ENCODE peak calls at places on chromosomes 11 and 22, in seven cellular contexts. C, I, E, U, N, A and B are unnamed samples.

GRCh38 chr11:61910473-61911123 is 6.8 kb downstream of the RAB3IL1 start:
- DNase-seq in C (no peak), I (no peak), E (no peak), U (no peak), N (no peak), A (no peak), B (no peak)

GRCh38 chr11:27025312-27025955 is 15.2 kb upstream of the BBOX1 start:
- DNase-seq in C (no peak), I (no peak), E (no peak), U (no peak), N (peak), A (no peak), B (no peak)

GRCh38 chr11:2700415-2701211 is 819 bp upstream of the KCNQ1OT1 start:
- DNase-seq in C (peak), I (peak), E (peak), U (peak), N (peak), A (no peak), B (peak)

GRCh38 chr11:67288198-67288451 is 978 bp upstream of the ANKRD13D start:
- DNase-seq in C (no peak), I (no peak), E (no peak), U (no peak), N (no peak), A (no peak), B (no peak)

GRCh38 chr11:68256331-68256741 is 15.4 kb downstream of the C11orf24 start:
- DNase-seq in C (no peak), I (no peak), E (no peak), U (peak), N (peak), A (no peak), B (peak)

GRCh38 chr11:66987158-66987620 is 12.1 kb downstream of the C11orf86 start:
- DNase-seq in C (no peak), I (no peak), E (no peak), U (peak), N (no peak), A (peak), B (no peak)

GRCh38 chr11:34650528-34650927 is 29.6 kb downstream of the EHF start:
- DNase-seq in C (peak), I (no peak), E (peak), U (no peak), N (no peak), A (no peak), B (no peak)

GRCh38 chr22:40443675-40444482 is 73.5 kb downstream of the SGSM3 start:
- DNase-seq in C (no peak), I (no peak), E (no peak), U (no peak), N (no peak), A (no peak), B (no peak)

GRCh38 chr11:36388086-36388485 is 92.0 kb downstream of the PRR5L start:
- DNase-seq in C (no peak), I (no peak), E (no peak), U (no peak), N (no peak), A (no peak), B (no peak)

GRCh38 chr22:43443072-43443471 is 31.3 kb downstream of the MPPED1 start:
- DNase-seq in C (no peak), I (no peak), E (no peak), U (no peak), N (no peak), A (no peak), B (no peak)

GRCh38 chr11:12642040-12642439 is 32.2 kb upstream of the TEAD1 start:
- DNase-seq in C (peak), I (no peak), E (no peak), U (no peak), N (peak), A (no peak), B (no peak)

GRCh38 chr11:60172011-60172410 is 10.9 kb downstream of the MS4A6A start:
- DNase-seq in C (no peak), I (no peak), E (no peak), U (no peak), N (no peak), A (no peak), B (no peak)

GRCh38 chr11:109071712-109072524 is 350.1 kb upstream of the C11orf87 start:
- DNase-seq in C (peak), I (no peak), E (peak), U (no peak), N (no peak), A (no peak), B (no peak)

GRCh38 chr22:17198188-17199130 is 20.8 kb downstream of the ADA2 start:
- DNase-seq in C (peak), I (no peak), E (no peak), U (peak), N (no peak), A (peak), B (peak)

GRCh38 chr22:35785181-35785923 is 67.7 kb downstream of the APOL5 start:
- DNase-seq in C (peak), I (no peak), E (no peak), U (no peak), N (no peak), A (no peak), B (no peak)

GRCh38 chr11:73582636-73583035 is 15.3 kb downstream of the FAM168A start:
- DNase-seq in C (no peak), I (no peak), E (no peak), U (no peak), N (no peak), A (no peak), B (no peak)

GRCh38 chr11:31437742-31438435 is 68.2 kb downstream of the DNAJC24 start:
- DNase-seq in C (peak), I (peak), E (no peak), U (no peak), N (no peak), A (no peak), B (no peak)

GRCh38 chr11:46305295-46305694 is 27.8 kb downstream of the CREB3L1 start:
- DNase-seq in C (no peak), I (no peak), E (no peak), U (no peak), N (peak), A (no peak), B (no peak)

GRCh38 chr11:71420455-71421241 is 27.5 kb downstream of the DHCR7 start:
- DNase-seq in C (peak), I (peak), E (peak), U (peak), N (peak), A (peak), B (peak)

GRCh38 chr11:62245271-62245753 is 3.3 kb downstream of the SCGB1D2 start:
- DNase-seq in C (peak), I (peak), E (no peak), U (peak), N (peak), A (peak), B (peak)

GRCh38 chr11:5046226-5046625 is at the start of gene OR52J3:
- DNase-seq in C (no peak), I (no peak), E (no peak), U (no peak), N (no peak), A (no peak), B (no peak)

GRCh38 chr11:15434529-15434928 is 319.8 kb downstream of the INSC start:
- DNase-seq in C (no peak), I (no peak), E (no peak), U (no peak), N (no peak), A (no peak), B (no peak)

GRCh38 chr11:1881442-1882264 is 10.0 kb downstream of the PRR33 start:
- DNase-seq in C (no peak), I (no peak), E (no peak), U (no peak), N (no peak), A (no peak), B (no peak)

GRCh38 chr11:2802389-2803185 is 83.0 kb downstream of the CDKN1C start:
- DNase-seq in C (no peak), I (no peak), E (no peak), U (no peak), N (no peak), A (peak), B (no peak)

GRCh38 chr11:2089536-2090165 is 49.5 kb downstream of the IGF2 start:
- DNase-seq in C (peak), I (peak), E (peak), U (peak), N (peak), A (peak), B (peak)

GRCh38 chr11:117621226-117621625 is 175.8 kb downstream of the DSCAML1 start:
- DNase-seq in C (no peak), I (peak), E (no peak), U (peak), N (no peak), A (no peak), B (no peak)

GRCh38 chr11:13283636-13284035 is 6.0 kb downstream of the BMAL1 start:
- DNase-seq in C (no peak), I (no peak), E (no peak), U (no peak), N (no peak), A (peak), B (peak)

GRCh38 chr11:85815186-85815911 is 4.4 kb upstream of the SYTL2 start:
- DNase-seq in C (peak), I (no peak), E (no peak), U (no peak), N (no peak), A (no peak), B (no peak)

GRCh38 chr22:16808744-16809143 is 16.5 kb downstream of the XKR3 start:
- DNase-seq in C (no peak), I (no peak), E (no peak), U (peak), N (no peak), A (no peak), B (no peak)

GRCh38 chr22:43658823-43659222 is 153.3 kb downstream of the EFCAB6 start:
- DNase-seq in C (no peak), I (no peak), E (no peak), U (no peak), N (no peak), A (peak), B (peak)

GRCh38 chr11:79437274-79437980 is 3.4 kb downstream of the TENM4 start:
- DNase-seq in C (peak), I (no peak), E (peak), U (no peak), N (no peak), A (peak), B (peak)

GRCh38 chr11:2885017-2885675 is 429 bp downstream of the CDKN1C start:
- DNase-seq in C (peak), I (no peak), E (peak), U (peak), N (no peak), A (no peak), B (peak)

GRCh38 chr11:93585758-93586157 is 42.6 kb upstream of the SMCO4 start:
- DNase-seq in C (peak), I (no peak), E (no peak), U (no peak), N (no peak), A (no peak), B (peak)

GRCh38 chr11:134751825-134752224 is 339.8 kb upstream of the B3GAT1 start:
- DNase-seq in C (no peak), I (no peak), E (no peak), U (no peak), N (no peak), A (no peak), B (no peak)

GRCh38 chr11:125777309-125777708 is 1.3 kb downstream of the PATE2 start:
- DNase-seq in C (peak), I (no peak), E (no peak), U (no peak), N (no peak), A (no peak), B (no peak)

GRCh38 chr22:29658171-29658570 is 54.7 kb downstream of the NF2 start:
- DNase-seq in C (no peak), I (no peak), E (no peak), U (no peak), N (no peak), A (no peak), B (no peak)

GRCh38 chr22:38842512-38843200 is 1.2 kb downstream of the NPTXR start:
- DNase-seq in C (no peak), I (no peak), E (no peak), U (peak), N (no peak), A (no peak), B (no peak)
- TF ChIP-seq EZH2 in C (peak), I (peak), E (no peak), U (no peak), N (no peak), A (peak), B (peak)

GRCh38 chr22:41745968-41746367 is 46.7 kb downstream of the MEI1 start:
- DNase-seq in C (no peak), I (no peak), E (no peak), U (no peak), N (no peak), A (no peak), B (no peak)
- H3K9ac ChIP-seq in C (no peak), I (no peak), E (peak), U (no peak), N (no peak), A (no peak), B (no peak)

GRCh38 chr22:45082795-45083194 is 73.0 kb upstream of the PHF21B start:
- DNase-seq in C (no peak), I (no peak), E (no peak), U (peak), N (no peak), A (peak), B (peak)

GRCh38 chr22:45073064-45073463 is 63.3 kb upstream of the PHF21B start:
- DNase-seq in C (no peak), I (no peak), E (no peak), U (no peak), N (no peak), A (no peak), B (no peak)

GRCh38 chr22:45077286-45077685 is 67.5 kb upstream of the PHF21B start:
- DNase-seq in C (no peak), I (no peak), E (no peak), U (no peak), N (no peak), A (no peak), B (peak)

GRCh38 chr22:45072322-45072903 is 62.6 kb upstream of the PHF21B start:
- DNase-seq in C (peak), I (no peak), E (no peak), U (peak), N (no peak), A (peak), B (peak)

GRCh38 chr22:45077826-45078334 is 68.1 kb upstream of the PHF21B start:
- DNase-seq in C (no peak), I (no peak), E (no peak), U (no peak), N (no peak), A (no peak), B (no peak)
- TF ChIP-seq EZH2 in C (no peak), I (no peak), E (no peak), U (no peak), N (no peak), A (no peak), B (no peak)

DNA sequence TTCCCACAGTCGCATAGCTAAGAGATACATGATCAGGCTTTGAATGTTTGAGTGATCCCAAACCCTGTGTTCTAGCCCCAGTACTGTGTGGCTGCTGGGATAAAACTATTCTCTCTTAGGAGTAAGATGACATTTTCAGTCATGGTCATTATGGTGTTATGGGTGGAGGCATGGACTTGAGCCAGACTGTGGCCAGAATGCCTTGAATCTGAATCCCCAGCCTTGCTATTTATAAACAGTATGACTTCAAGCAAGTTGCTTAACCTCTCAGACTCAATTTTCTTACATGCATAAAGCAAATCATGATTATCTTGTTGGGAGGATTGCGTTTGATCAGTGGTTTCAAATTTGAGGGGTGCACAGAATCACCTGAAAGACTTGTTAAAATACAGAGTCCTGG is 571.6 kb downstream of the METTL15 start:
- DNase-seq in C (peak), I (no peak), E (no peak), U (no peak), N (no peak), A (no peak), B (no peak)
- H3K9ac ChIP-seq in C (no peak), I (no peak), E (no peak), U (no peak), N (no peak), A (no peak), B (no peak)

DNA sequence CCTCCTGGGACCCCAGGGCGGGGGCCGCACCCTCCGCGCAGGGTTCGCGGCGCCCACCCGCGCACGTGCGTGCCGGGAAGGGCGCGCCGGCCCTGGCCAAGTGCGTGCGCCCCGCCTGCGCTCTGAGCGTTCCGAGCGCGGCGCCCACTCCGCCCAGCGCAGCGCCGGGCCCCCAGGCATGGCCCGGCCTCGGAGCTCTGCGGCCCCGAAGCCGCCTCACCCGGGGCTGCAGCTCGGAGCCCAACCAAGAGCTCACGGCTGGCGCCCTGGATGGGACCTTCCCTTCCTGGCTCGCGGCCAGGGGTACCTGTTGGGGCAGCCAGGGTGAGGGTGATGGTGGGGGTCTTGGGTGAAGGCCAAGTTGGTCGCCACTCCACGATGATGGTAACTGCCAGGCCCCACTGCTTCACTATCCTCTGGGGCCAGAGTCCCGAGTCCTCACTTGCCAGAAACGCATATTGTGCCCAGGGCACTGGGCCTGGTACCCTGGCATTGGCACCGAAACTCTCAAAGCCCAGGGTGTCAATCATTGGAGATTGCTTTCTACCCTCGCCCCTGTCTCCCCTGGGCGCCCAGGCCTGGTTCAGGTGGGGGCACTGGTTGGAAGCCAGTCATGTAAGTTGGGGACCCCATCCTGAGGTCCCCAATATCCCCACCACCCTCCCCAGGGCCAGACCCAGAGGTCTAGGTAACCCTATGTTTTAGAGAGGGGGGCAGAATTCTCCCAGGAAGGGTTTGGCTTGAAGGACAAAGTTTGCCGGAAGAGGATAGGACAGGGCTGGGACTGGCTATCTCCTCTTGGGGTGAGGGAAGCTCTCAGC is 889 bp downstream of the ANO1 start:
- DNase-seq in C (no peak), I (no peak), E (no peak), U (no peak), N (no peak), A (peak), B (peak)
- TF ChIP-seq EZH2 in C (peak), I (no peak), E (no peak), U (no peak), N (no peak), A (peak), B (peak)

GRCh38 chr11:123525511-123525918 is 95.4 kb downstream of the GRAMD1B start:
- DNase-seq in C (no peak), I (no peak), E (no peak), U (no peak), N (no peak), A (no peak), B (peak)
- H3K9ac ChIP-seq in C (no peak), I (no peak), E (no peak), U (no peak), N (no peak), A (no peak), B (no peak)

GRCh38 chr11:65786786-65787636 is at the start of gene OVOL1:
- DNase-seq in C (no peak), I (no peak), E (no peak), U (no peak), N (no peak), A (peak), B (peak)
- TF ChIP-seq EZH2 in C (peak), I (no peak), E (peak), U (no peak), N (peak), A (no peak), B (peak)

GRCh38 chr22:38232196-38232595 is 30.4 kb downstream of the MAFF start:
- DNase-seq in C (no peak), I (no peak), E (no peak), U (no peak), N (no peak), A (no peak), B (no peak)

GRCh38 chr22:38233427-38233826 is 31.6 kb downstream of the MAFF start:
- DNase-seq in C (no peak), I (no peak), E (no peak), U (no peak), N (no peak), A (no peak), B (no peak)

GRCh38 chr22:38228873-38229740 is 27.3 kb downstream of the MAFF start:
- DNase-seq in C (peak), I (no peak), E (no peak), U (no peak), N (peak), A (no peak), B (no peak)

GRCh38 chr22:38230108-38230825 is 28.5 kb downstream of the MAFF start:
- DNase-seq in C (no peak), I (peak), E (no peak), U (peak), N (peak), A (no peak), B (peak)

DNA sequence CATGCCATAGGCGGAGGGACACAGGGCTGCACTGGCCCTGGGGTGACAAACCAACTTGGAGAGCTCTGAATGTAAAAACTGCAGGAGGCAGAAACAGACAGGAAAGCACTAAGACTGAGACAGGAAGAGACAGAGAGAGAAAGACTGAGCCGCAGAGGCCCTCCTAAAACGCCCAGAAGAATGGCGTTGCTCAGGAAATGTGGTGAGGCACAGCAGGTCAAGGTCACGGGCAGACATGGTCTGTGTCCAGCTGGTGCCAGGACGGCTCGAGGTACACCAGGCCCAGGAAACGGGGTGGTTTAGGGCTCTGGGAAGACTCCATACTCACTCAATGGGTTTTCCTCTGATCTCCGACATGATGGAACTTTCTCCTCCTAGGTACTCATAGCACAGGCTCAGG is 29.1 kb downstream of the MAFF start:
- DNase-seq in C (no peak), I (no peak), E (no peak), U (no peak), N (no peak), A (no peak), B (no peak)
- H3K9ac ChIP-seq in C (no peak), I (no peak), E (no peak), U (no peak), N (no peak), A (no peak), B (no peak)